ENCODE peak calls at places on chromosomes 2 and 18, in nine cellular contexts. N is epithelial cell of esophagus, V is fibroblast of mammary gland, H is fibroblast of pulmonary artery, E is GM12865, W is IMR-90, Y is adrenal gland, J is choroid plexus epithelial cell, P is cardiac muscle cell. Z is an unnamed sample.

GRCh38 chr2:175062787-175063585 is 57.8 kb upstream of the CHN1 start:
- DNase-seq in N (peak), E (no peak), P (no peak), W (no peak), V (no peak), Y (no peak), H (no peak), J (no peak), Z (no peak)

GRCh38 chr2:240277073-240277806 is 136.8 kb upstream of the OTOS start:
- DNase-seq in Y (peak), E (no peak), P (no peak), W (peak), V (peak), H (peak), N (peak), J (peak), Z (no peak)

GRCh38 chr18:70258243-70258642 is 30.6 kb upstream of the SOCS6 start:
- DNase-seq in Y (no peak), V (no peak), N (no peak), P (no peak), J (no peak), W (no peak), E (no peak), H (no peak), Z (no peak)

GRCh38 chr2:142673836-142674235 is 203.6 kb upstream of the KYNU start:
- DNase-seq in Y (no peak), W (no peak), H (no peak), J (no peak), V (no peak), P (no peak), N (no peak), E (no peak), Z (no peak)

GRCh38 chr2:239745386-239745785 is 279.8 kb downstream of the NDUFA10 start:
- DNase-seq in W (no peak), N (no peak), P (no peak), E (no peak), Y (no peak), J (no peak), H (no peak), V (no peak), Z (no peak)

GRCh38 chr18:70335892-70336726 is 47.3 kb downstream of the SOCS6 start:
- DNase-seq in N (peak), J (no peak), Y (no peak), H (no peak), E (no peak), P (no peak), W (no peak), V (peak), Z (no peak)

GRCh38 chr2:197001921-197002320 is 75.4 kb upstream of the PGAP1 start:
- DNase-seq in N (peak), J (no peak), V (no peak), Y (no peak), W (no peak), H (no peak), P (no peak), E (no peak), Z (no peak)

GRCh38 chr2:241818229-241818942 is 9.4 kb downstream of the NEU4 start:
- DNase-seq in N (no peak), P (no peak), J (no peak), H (no peak), V (no peak), W (no peak), E (no peak), Y (no peak), Z (no peak)

GRCh38 chr2:226431301-226431955 is 368.2 kb downstream of the IRS1 start:
- DNase-seq in H (peak), J (peak), P (no peak), W (peak), V (no peak), Y (no peak), N (peak), E (no peak), Z (no peak)

GRCh38 chr2:226424971-226425370 is 374.6 kb downstream of the IRS1 start:
- DNase-seq in E (no peak), V (no peak), W (no peak), J (no peak), P (no peak), Y (no peak), H (no peak), N (peak), Z (no peak)

GRCh38 chr2:226426292-226426736 is 373.3 kb downstream of the IRS1 start:
- DNase-seq in N (peak), E (no peak), J (peak), H (peak), P (no peak), Y (no peak), V (peak), W (peak), Z (no peak)

GRCh38 chr2:226429476-226429875 is 370.1 kb downstream of the IRS1 start:
- DNase-seq in V (no peak), H (no peak), N (peak), Y (no peak), J (no peak), P (no peak), E (no peak), W (no peak), Z (no peak)

DNA sequence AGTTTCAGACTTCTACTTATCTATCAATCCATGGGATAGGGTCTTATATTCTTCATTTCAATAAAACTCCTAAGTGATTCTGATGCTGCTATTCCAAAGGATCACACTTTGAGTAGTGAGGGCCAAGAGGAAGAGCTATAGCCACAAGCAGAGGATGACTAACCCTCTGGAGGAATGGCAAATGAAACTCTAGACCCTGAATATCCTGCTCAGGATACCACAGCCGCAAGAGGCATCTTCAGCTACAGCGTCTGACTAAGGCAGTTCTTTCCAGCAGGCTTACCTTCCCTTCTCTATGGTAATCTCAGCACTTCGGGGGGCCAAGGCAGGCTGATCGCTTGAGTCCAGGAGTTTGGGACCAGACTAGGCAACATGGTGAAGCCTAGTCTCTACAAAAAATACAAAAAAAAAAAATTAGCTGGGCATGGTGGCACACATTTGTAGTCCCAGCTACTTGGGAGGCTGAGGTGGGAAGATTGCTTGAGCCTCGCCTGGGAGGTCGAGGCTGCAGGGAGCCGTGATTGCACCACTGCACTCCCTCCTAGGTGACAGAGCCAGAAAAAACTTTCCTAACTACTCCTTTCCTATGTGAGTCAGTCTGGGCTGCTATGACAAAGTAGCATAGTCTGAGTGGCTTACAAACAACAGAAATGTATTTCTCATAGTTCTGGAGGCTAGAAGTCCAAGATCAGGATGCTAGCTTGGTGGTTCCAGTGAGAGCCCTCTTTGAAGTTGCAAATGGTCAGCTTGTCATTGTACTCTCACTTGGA is 371.9 kb downstream of the IRS1 start:
- DNase-seq in N (peak), P (no peak), Y (no peak), H (peak), W (peak), J (peak), E (no peak), V (peak), Z (no peak)
- TF ChIP-seq CTCF in N (peak), P (no peak), Y (no peak), H (no peak), W (peak), J (peak), E (no peak), V (peak), Z (no peak)

GRCh38 chr2:231515603-231516002 is 14.6 kb downstream of the NMUR1 start:
- DNase-seq in H (no peak), P (no peak), N (no peak), W (no peak), V (no peak), Y (no peak), E (no peak), J (no peak), Z (no peak)
- TF ChIP-seq CTCF in H (no peak), P (no peak), N (no peak), W (no peak), V (no peak), Y (no peak), E (no peak), J (no peak), Z (no peak)

DNA sequence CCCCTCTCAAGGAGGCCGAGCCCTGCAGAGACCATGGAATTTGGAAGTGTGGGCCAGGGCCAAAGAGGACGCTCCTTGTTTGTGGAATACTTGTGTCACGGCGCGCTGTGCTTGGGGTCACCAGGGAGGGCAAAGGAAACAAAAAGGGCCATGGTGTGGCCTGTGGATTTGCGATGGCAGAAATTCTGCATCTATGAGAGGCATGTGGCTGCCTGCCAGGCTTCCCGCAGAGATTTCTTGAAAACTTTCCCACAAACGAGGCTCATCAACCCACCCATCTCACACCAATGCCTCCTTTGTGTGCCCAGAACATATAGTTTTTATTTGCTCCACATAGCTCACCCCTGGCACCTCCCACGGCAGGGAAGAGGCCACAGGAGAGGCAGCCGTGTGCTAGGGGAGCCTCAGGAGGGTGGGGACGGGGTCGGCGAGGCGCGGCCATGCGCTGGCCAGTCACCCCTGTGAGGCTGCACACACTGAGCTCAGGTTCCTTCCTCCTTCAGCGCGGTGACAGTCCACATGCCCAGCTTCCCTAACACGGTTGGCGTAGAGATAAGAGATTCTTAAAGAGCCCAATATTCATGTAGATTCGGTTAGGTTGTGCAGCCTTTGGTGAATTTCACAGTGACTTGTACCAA is 100.3 kb downstream of the MBP start:
- DNase-seq in P (no peak), E (no peak), N (no peak), H (no peak), W (no peak), V (no peak), Y (no peak), J (peak), Z (no peak)
- TF ChIP-seq CTCF in P (no peak), E (no peak), N (no peak), H (no peak), W (no peak), V (no peak), Y (no peak), J (no peak), Z (no peak)

DNA sequence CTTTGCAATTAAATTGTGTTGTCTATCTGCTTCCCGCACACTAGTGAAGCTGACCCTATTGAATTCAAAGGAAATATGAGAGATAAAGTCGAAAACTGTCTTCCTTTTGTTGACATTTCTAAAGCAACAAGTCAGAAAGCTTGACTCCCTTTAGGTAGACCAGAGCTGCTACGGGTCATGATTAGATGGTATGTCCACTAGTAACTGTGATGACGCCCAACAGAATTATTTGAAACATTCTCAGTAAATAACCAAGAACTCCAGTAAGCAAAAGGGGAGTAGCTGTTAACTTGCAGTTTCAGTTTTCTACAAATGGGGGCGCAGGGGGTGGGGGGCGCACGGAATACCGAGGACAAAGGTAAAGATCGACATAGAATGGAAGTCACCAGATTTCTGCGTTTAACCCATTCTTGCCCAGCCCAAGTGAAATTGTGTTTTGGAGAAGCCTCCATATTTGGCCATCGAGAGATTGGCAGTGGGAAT is 56.4 kb downstream of the CRIM1 start:
- DNase-seq in P (no peak), N (no peak), Y (no peak), H (peak), V (no peak), E (no peak), W (no peak), J (peak), Z (no peak)
- TF ChIP-seq CTCF in P (peak), N (no peak), Y (no peak), H (peak), V (no peak), E (no peak), W (no peak), J (no peak), Z (no peak)

GRCh38 chr2:171433763-171434670 is at the start of the genes DCAF17 and METTL8:
- DNase-seq in P (peak), Y (peak), W (peak), H (peak), J (peak), N (peak), V (peak), E (peak), Z (peak)
- TF ChIP-seq CTCF in P (peak), Y (no peak), W (peak), H (peak), J (peak), N (no peak), V (no peak), E (peak), Z (peak)

Z was measured in GM10248.